ENCODE peak calls at places on chromosome 2, in four cellular contexts. J is stimulated activated CD4-positive, alpha-beta T cell treated with anti-CD3 and anti-CD28 coated beads, TNF-alpha, amount 100 ng/mL, for 48 hours; N is cardiac fibroblast; H is esophagus muscularis mucosa. P is an unnamed sample.

GRCh38 chr2:20327370-20327769 is 23.3 kb downstream of the PUM2 start:
- DNase-seq in J (no peak), N (no peak), H (no peak), P (no peak)

GRCh38 chr2:121699421-121700328 is 37.0 kb downstream of the NIFK start:
- DNase-seq in J (peak), N (peak), H (no peak), P (peak)

GRCh38 chr2:55779459-55780421 is 86.1 kb upstream of the PNPT1 start:
- DNase-seq in J (no peak), N (no peak), H (no peak), P (peak)

GRCh38 chr2:196066794-196067382 is 1.7 kb downstream of the DNAH7 start:
- DNase-seq in J (no peak), N (peak), H (no peak), P (no peak)

GRCh38 chr2:232896111-232896510 is 26.0 kb downstream of the SNORC start:
- DNase-seq in J (no peak), N (no peak), H (no peak), P (no peak)

GRCh38 chr2:74472945-74473258 is 422 bp upstream of the MRPL53 start:
- DNase-seq in J (no peak), N (no peak), H (no peak), P (no peak)

GRCh38 chr2:190863946-190864345 is 16.7 kb upstream of the GLS start:
- DNase-seq in J (no peak), N (no peak), H (no peak), P (no peak)

GRCh38 chr2:136362676-136363390 is 244.9 kb upstream of the CXCR4 start:
- DNase-seq in J (no peak), N (no peak), H (peak), P (no peak)

GRCh38 chr2:182818541-182819308 is 47.7 kb downstream of the FRZB start:
- DNase-seq in J (no peak), N (no peak), H (no peak), P (peak)

GRCh38 chr2:75007819-75008218 is 49.4 kb downstream of the POLE4 start:
- DNase-seq in J (no peak), N (no peak), H (no peak), P (no peak)

GRCh38 chr2:241123816-241124536 is 21.9 kb upstream of the MTERF4 start:
- DNase-seq in J (no peak), N (no peak), H (no peak), P (no peak)

GRCh38 chr2:96734899-96735585 is 4.8 kb downstream of the LMAN2L start:
- DNase-seq in J (no peak), N (peak), H (no peak), P (no peak)

GRCh38 chr2:12501469-12502147 is 215.1 kb upstream of the TRIB2 start:
- DNase-seq in J (peak), N (peak), H (no peak), P (no peak)

GRCh38 chr2:55175254-55176093 is 56.6 kb downstream of the CLHC1 start:
- DNase-seq in J (no peak), N (peak), H (no peak), P (peak)

GRCh38 chr2:36698978-36699377 is 2.5 kb downstream of the VIT start:
- DNase-seq in J (no peak), N (peak), H (peak), P (no peak)

GRCh38 chr2:143264851-143265250 is 135.6 kb downstream of the ARHGAP15 start:
- DNase-seq in J (no peak), N (peak), H (no peak), P (peak)

GRCh38 chr2:216904974-216905373 is 45.1 kb upstream of the TNP1 start:
- DNase-seq in J (no peak), N (no peak), H (no peak), P (no peak)

GRCh38 chr2:26940001-26940400 is 30.4 kb upstream of the MAPRE3 start:
- DNase-seq in J (no peak), N (no peak), H (no peak), P (no peak)

GRCh38 chr2:42092084-42092996 is 44.5 kb downstream of the PKDCC start:
- DNase-seq in J (no peak), N (peak), H (no peak), P (no peak)

GRCh38 chr2:122031544-122032263 is 276.3 kb downstream of the TSN start:
- DNase-seq in J (no peak), N (peak), H (no peak), P (peak)

GRCh38 chr2:20177556-20178403 is 47.1 kb downstream of the SDC1 start:
- DNase-seq in J (no peak), N (no peak), H (no peak), P (no peak)

GRCh38 chr2:120708944-120709607 is 26.6 kb upstream of the GLI2 start:
- DNase-seq in J (no peak), N (no peak), H (no peak), P (no peak)

GRCh38 chr2:199572571-199572970 is 114.8 kb upstream of the SATB2 start:
- DNase-seq in J (no peak), N (no peak), H (no peak), P (no peak)

GRCh38 chr2:209773377-209773776 is 1.7 kb downstream of the UNC80 start:
- DNase-seq in J (no peak), N (no peak), H (no peak), P (no peak)

GRCh38 chr2:105498281-105498846 is 99.5 kb upstream of the FHL2 start:
- DNase-seq in J (no peak), N (no peak), H (no peak), P (no peak)

GRCh38 chr2:121519732-121520640 is 10.7 kb upstream of the RNU4ATAC start:
- DNase-seq in J (no peak), N (no peak), H (no peak), P (no peak)

GRCh38 chr2:155294358-155294757 is 595.9 kb downstream of the KCNJ3 start:
- DNase-seq in J (no peak), N (no peak), H (no peak), P (no peak)

GRCh38 chr2:8860239-8860638 is 22.8 kb upstream of the KIDINS220 start:
- DNase-seq in J (no peak), N (no peak), H (no peak), P (no peak)

GRCh38 chr2:127503491-127503890 is 22.8 kb downstream of the IWS1 start:
- DNase-seq in J (no peak), N (no peak), H (no peak), P (no peak)